ENCODE peak calls at places on chromosome 17, in nine cellular contexts. W is Ammon's horn; D is bronchial epithelial cell; V is fibroblast of pulmonary artery; Z is neural crest cell; R is NCI-H1694 treated with DMSO at 0.1 percent for 48 hours; U is AG04450; N is stimulated activated CD8-positive, alpha-beta memory T cell treated with anti-CD3 and anti-CD28 coated beads, Interleukin-7, amount 100 ng/mL, for 1 hour; S is gastrocnemius medialis. C is an unnamed sample.

GRCh38 chr17:57543230-57543629 is 201.9 kb downstream of the CCDC182 start:
- DNase-seq in S (no peak), U (no peak), Z (no peak), W (no peak), R (no peak), V (no peak), N (no peak), D (no peak), C (no peak)

GRCh38 chr17:20187049-20187448 is 177.9 kb downstream of the SPECC1 start:
- DNase-seq in U (no peak), W (no peak), Z (no peak), S (no peak), D (no peak), R (no peak), N (no peak), V (no peak), C (no peak)

GRCh38 chr17:68289936-68290267 is 1.0 kb downstream of the SLC16A6 start:
- DNase-seq in U (no peak), W (no peak), V (no peak), D (no peak), N (no peak), Z (no peak), S (no peak), R (no peak), C (no peak)

GRCh38 chr17:82710499-82711232 is 5.8 kb upstream of the FN3KRP start:
- DNase-seq in V (no peak), S (no peak), R (no peak), D (no peak), Z (no peak), N (no peak), W (no peak), U (no peak), C (no peak)

GRCh38 chr17:83203472-83204221 is 124.2 kb downstream of the METRNL start:
- DNase-seq in U (no peak), S (peak), V (no peak), N (no peak), W (no peak), R (no peak), D (no peak), Z (no peak), C (no peak)

GRCh38 chr17:71441098-71441497 is 679.7 kb upstream of the SOX9 start:
- DNase-seq in R (no peak), U (peak), Z (no peak), S (no peak), W (no peak), V (peak), D (peak), N (no peak), C (no peak)

GRCh38 chr17:77468897-77469296 is 328.1 kb downstream of the SEC14L1 start:
- DNase-seq in S (no peak), N (no peak), Z (no peak), D (no peak), U (no peak), R (no peak), W (no peak), V (no peak), C (no peak)

GRCh38 chr17:11880714-11881113 is 116.6 kb downstream of the ZNF18 start:
- DNase-seq in Z (no peak), V (no peak), U (no peak), S (no peak), D (peak), W (peak), N (no peak), R (no peak), C (peak)

GRCh38 chr17:45013021-45013997 is 38.1 kb downstream of the DCAKD start:
- DNase-seq in V (no peak), Z (no peak), S (no peak), N (no peak), W (peak), R (peak), U (no peak), D (no peak), C (peak)

GRCh38 chr17:15261818-15262290 is 3.3 kb downstream of the PMP22 start:
- DNase-seq in W (peak), U (no peak), N (no peak), D (no peak), R (no peak), Z (no peak), S (peak), V (no peak), C (no peak)

GRCh38 chr17:32584792-32585191 is 98.0 kb downstream of the CDK5R1 start:
- DNase-seq in W (no peak), U (no peak), N (no peak), S (no peak), R (no peak), V (no peak), D (no peak), Z (no peak), C (no peak)

GRCh38 chr17:1055751-1056645 is 59.1 kb downstream of the TIMM22 start:
- DNase-seq in W (peak), S (peak), R (peak), Z (peak), N (no peak), D (peak), V (peak), U (peak), C (peak)

GRCh38 chr17:55794681-55795080 is 43.8 kb downstream of the PCTP start:
- DNase-seq in W (no peak), Z (no peak), S (no peak), N (no peak), R (no peak), D (no peak), U (no peak), V (no peak), C (no peak)

GRCh38 chr17:47820023-47820789 is 1.4 kb downstream of the OSBPL7 start:
- DNase-seq in D (no peak), N (no peak), V (no peak), U (no peak), R (no peak), W (no peak), Z (no peak), S (peak), C (no peak)

GRCh38 chr17:66540131-66540781 is 237.8 kb downstream of the PRKCA start:
- DNase-seq in D (no peak), Z (peak), V (peak), S (no peak), N (no peak), R (no peak), U (peak), W (peak), C (no peak)

GRCh38 chr17:7889166-7889584 is 586 bp downstream of the CHD3 start:
- DNase-seq in U (peak), N (no peak), V (peak), S (peak), W (peak), D (peak), Z (peak), R (peak), C (peak)

GRCh38 chr17:82267575-82268379 is 5.7 kb downstream of the CSNK1D start:
- DNase-seq in N (no peak), Z (no peak), U (peak), R (no peak), W (peak), V (peak), D (peak), S (peak), C (no peak)

GRCh38 chr17:77882040-77882439 is 76.5 kb upstream of the TNRC6C start:
- DNase-seq in D (no peak), U (no peak), W (no peak), N (no peak), Z (no peak), S (no peak), V (no peak), R (no peak), C (no peak)

GRCh38 chr17:81470944-81471803 is 41.4 kb downstream of the ACTG1 start:
- DNase-seq in W (no peak), V (no peak), Z (no peak), R (no peak), U (no peak), D (peak), N (no peak), S (no peak), C (no peak)

GRCh38 chr17:58289869-58290268 is 9.1 kb upstream of the MPO start:
- DNase-seq in U (no peak), Z (no peak), V (no peak), S (no peak), W (no peak), R (no peak), D (peak), N (no peak), C (no peak)

GRCh38 chr17:68351395-68351794 is 60.1 kb downstream of the ARSG start:
- DNase-seq in V (peak), W (no peak), R (no peak), D (no peak), S (no peak), Z (no peak), N (no peak), U (no peak), C (no peak)

GRCh38 chr17:17258011-17258410 is 21.0 kb upstream of the FLCN start:
- DNase-seq in V (no peak), S (no peak), U (no peak), R (no peak), D (no peak), W (no peak), Z (no peak), N (no peak), C (no peak)

GRCh38 chr17:78999947-79000395 is 9.6 kb downstream of the CANT1 start:
- DNase-seq in S (no peak), R (no peak), U (no peak), N (no peak), W (no peak), D (no peak), Z (no peak), V (no peak), C (no peak)

GRCh38 chr17:60539807-60540206 is 13.8 kb upstream of the APPBP2 start:
- DNase-seq in V (no peak), D (no peak), W (no peak), R (no peak), Z (no peak), U (no peak), N (no peak), S (no peak), C (no peak)

GRCh38 chr17:30300803-30301202 is 9.1 kb upstream of the BLMH start:
- DNase-seq in V (no peak), R (no peak), N (no peak), S (no peak), U (no peak), Z (no peak), W (no peak), D (no peak), C (no peak)

GRCh38 chr17:43988301-43988700 is 16.1 kb upstream of the NAGS start:
- DNase-seq in N (no peak), D (no peak), U (no peak), W (no peak), Z (no peak), V (no peak), R (no peak), S (no peak), C (no peak)

GRCh38 chr17:82823004-82823403 is 16.8 kb downstream of the ZNF750 start:
- DNase-seq in R (no peak), W (no peak), N (no peak), U (no peak), V (no peak), D (no peak), S (no peak), Z (no peak), C (no peak)

GRCh38 chr17:69732272-69732671 is 317.8 kb downstream of the MAP2K6 start:
- DNase-seq in S (no peak), W (no peak), U (peak), V (no peak), R (no peak), D (no peak), Z (no peak), N (no peak), C (no peak)

GRCh38 chr17:41417576-41418015 is 6.8 kb downstream of the KRT37 start:
- DNase-seq in N (no peak), R (no peak), Z (no peak), W (no peak), S (no peak), D (peak), U (no peak), V (no peak), C (no peak)

GRCh38 chr17:27348196-27348595 is 54.3 kb downstream of the WSB1 start:
- DNase-seq in D (no peak), V (no peak), R (no peak), S (no peak), N (no peak), W (no peak), Z (no peak), U (no peak), C (no peak)

GRCh38 chr17:72099919-72100318 is 20.9 kb upstream of the SOX9 start:
- DNase-seq in R (no peak), D (no peak), N (no peak), S (no peak), U (peak), Z (no peak), W (no peak), V (no peak), C (no peak)

GRCh38 chr17:33381201-33381600 is 88.1 kb upstream of the ASIC2 start:
- DNase-seq in S (no peak), R (no peak), Z (no peak), U (no peak), W (no peak), N (no peak), V (no peak), D (no peak), C (no peak)

GRCh38 chr17:74937064-74938051 is 1.7 kb downstream of the OTOP3 start:
- DNase-seq in S (no peak), D (no peak), U (no peak), N (no peak), Z (no peak), W (no peak), R (no peak), V (no peak), C (no peak)

GRCh38 chr17:75260679-75261335 is 599 bp downstream of the GGA3 start:
- DNase-seq in N (no peak), W (no peak), Z (no peak), V (no peak), U (no peak), S (no peak), D (peak), R (no peak), C (no peak)

GRCh38 chr17:74130841-74131240 is 72.6 kb upstream of the RPL38 start:
- DNase-seq in N (no peak), W (no peak), Z (no peak), R (no peak), V (no peak), S (no peak), D (no peak), U (no peak), C (no peak)

GRCh38 chr17:39144414-39144813 is 7.0 kb downstream of the PLXDC1 start:
- DNase-seq in R (peak), Z (no peak), W (peak), V (peak), S (peak), U (peak), N (no peak), D (peak), C (peak)

GRCh38 chr17:78583091-78583490 is 5.9 kb upstream of the DNAH17 start:
- DNase-seq in W (no peak), Z (no peak), N (no peak), V (no peak), U (no peak), R (no peak), S (no peak), D (no peak), C (no peak)